ENCODE peak calls at places on chromosome 12, in four cellular contexts. N is HFF-Myc, B is HFFc6, X is RWPE1. U is an unnamed sample.

GRCh38 chr12:101004891-101005290 is 205.1 kb downstream of the SLC5A8 start:
- DNase-seq in N (no peak), B (no peak), X (no peak), U (no peak)

GRCh38 chr12:46219892-46220655 is 48.8 kb downstream of the SLC38A1 start:
- DNase-seq in X (peak), B (peak), N (peak), U (no peak)

GRCh38 chr12:107033758-107034739 is 47.1 kb upstream of the MTERF2 start:
- DNase-seq in B (no peak), N (no peak), X (no peak), U (no peak)

GRCh38 chr12:53518381-53518780 is 11.1 kb upstream of the NPFF start:
- DNase-seq in X (no peak), N (no peak), B (peak), U (no peak)

GRCh38 chr12:103244596-103244995 is 251.2 kb downstream of the C12orf42 start:
- DNase-seq in B (no peak), N (no peak), X (no peak), U (no peak)

GRCh38 chr12:78198896-78199295 is 368.2 kb downstream of the NAV3 start:
- DNase-seq in X (no peak), B (no peak), N (no peak), U (no peak)

GRCh38 chr12:32139064-32139421 is 32.4 kb downstream of the BICD1 start:
- DNase-seq in N (no peak), X (no peak), B (no peak), U (peak)

GRCh38 chr12:117000316-117000715 is 89.6 kb downstream of the FBXW8 start:
- DNase-seq in X (no peak), B (no peak), N (no peak), U (no peak)

GRCh38 chr12:14390885-14391530 is 25.5 kb downstream of the ATF7IP start:
- DNase-seq in B (no peak), N (no peak), X (no peak), U (no peak)

GRCh38 chr12:95908573-95908972 is 33.8 kb downstream of the CCDC38 start:
- DNase-seq in N (no peak), X (no peak), B (peak), U (no peak)

GRCh38 chr12:9646794-9647622 is 22.5 kb upstream of the CLEC2D start:
- DNase-seq in X (no peak), B (peak), N (no peak), U (no peak)

GRCh38 chr12:21773263-21773741 is 1.2 kb downstream of the KCNJ8 start:
- DNase-seq in N (no peak), B (no peak), X (no peak), U (no peak)

GRCh38 chr12:95681210-95681765 is 109.3 kb downstream of the NTN4 start:
- DNase-seq in X (no peak), B (no peak), N (no peak), U (no peak)

GRCh38 chr12:110028323-110028722 is 20.0 kb downstream of the C12orf76 start:
- DNase-seq in B (no peak), X (no peak), N (no peak), U (no peak)

GRCh38 chr12:49880756-49881390 is 22.8 kb downstream of the FAIM2 start:
- DNase-seq in N (no peak), B (no peak), X (no peak), U (no peak)

GRCh38 chr12:46303039-46303666 is 34.3 kb upstream of the SLC38A1 start:
- DNase-seq in B (peak), N (peak), X (peak), U (peak)

GRCh38 chr12:121038861-121039654 is at the start of gene OASL:
- DNase-seq in B (no peak), N (no peak), X (peak), U (peak)

GRCh38 chr12:90959538-90960139 is 4.7 kb upstream of the CCER1 start:
- DNase-seq in B (peak), X (peak), N (no peak), U (peak)

GRCh38 chr12:127400231-127400630 is 866.7 kb upstream of the TMEM132C start:
- DNase-seq in B (no peak), N (no peak), X (no peak), U (no peak)

GRCh38 chr12:114668905-114669304 is 15.1 kb downstream of the TBX3 start:
- DNase-seq in B (no peak), N (no peak), X (no peak), U (no peak)

GRCh38 chr12:52311282-52311643 is 9.9 kb downstream of the KRT83 start:
- DNase-seq in B (no peak), X (no peak), N (no peak), U (no peak)

GRCh38 chr12:121678721-121679300 is 9.4 kb upstream of the MORN3 start:
- DNase-seq in B (no peak), X (no peak), N (no peak), U (no peak)

GRCh38 chr12:4909734-4910501 is at the start of gene KCNA1:
- DNase-seq in X (no peak), B (no peak), N (no peak), U (peak)

GRCh38 chr12:713281-713875 is 39.0 kb upstream of the WNK1 start:
- DNase-seq in X (no peak), B (no peak), N (no peak), U (no peak)

GRCh38 chr12:31309279-31309678 is 16.7 kb downstream of the SINHCAF start:
- DNase-seq in B (no peak), X (no peak), N (no peak), U (no peak)

GRCh38 chr12:11840350-11840749 is 190.9 kb downstream of the ETV6 start:
- DNase-seq in B (no peak), N (no peak), X (no peak), U (no peak)

GRCh38 chr12:122080149-122081107 is 1.9 kb downstream of the MLXIP start:
- DNase-seq in B (peak), N (peak), X (peak), U (no peak)

DNA sequence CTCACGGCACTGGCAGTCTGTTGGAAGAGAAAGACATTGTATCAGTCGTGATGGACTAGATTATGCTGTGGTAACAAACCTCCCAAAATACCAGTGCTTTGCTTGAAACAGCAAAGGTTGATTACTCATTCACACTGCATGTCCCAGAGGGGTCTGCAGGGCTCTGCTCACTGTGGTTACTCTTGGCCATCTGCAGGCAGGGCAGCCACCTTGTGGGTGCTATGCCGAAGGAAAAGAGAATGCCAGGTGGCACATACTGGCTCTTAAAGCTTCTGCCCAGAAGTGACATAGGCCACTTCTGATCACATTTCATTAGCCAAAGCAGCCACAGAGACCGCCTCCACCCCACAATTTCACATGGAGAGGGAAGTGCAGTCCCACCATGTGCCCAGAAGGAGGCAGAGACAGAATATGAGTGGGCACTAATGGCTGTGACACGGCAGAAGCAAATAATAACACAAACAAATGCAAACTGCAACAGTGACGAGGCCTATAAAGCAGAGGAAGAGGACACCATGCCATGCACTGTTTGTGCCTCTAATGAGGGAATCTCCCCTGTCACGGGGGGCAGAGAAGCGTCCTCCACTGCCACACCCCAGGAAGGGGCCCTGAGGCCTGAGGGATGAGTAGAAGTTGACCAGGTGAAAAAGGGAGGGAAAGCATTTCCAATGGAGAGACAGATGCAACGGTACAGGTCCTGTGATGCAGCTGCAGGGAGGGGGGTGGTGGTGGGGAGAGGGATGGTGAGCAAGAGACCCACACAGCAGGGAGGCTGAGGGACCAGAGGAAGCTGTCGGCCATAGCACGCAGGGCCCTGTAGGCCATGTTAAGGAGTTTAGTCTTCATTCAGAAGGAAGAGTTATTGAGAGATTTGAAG is 51.7 kb upstream of the KICS2 start:
- DNase-seq in B (peak), N (no peak), X (no peak), U (no peak)
- TF ChIP-seq CTCF in B (peak), N (peak), X (no peak), U (peak)

GRCh38 chr12:57766464-57767311 is at the start of gene CYP27B1:
- DNase-seq in X (peak), N (no peak), B (no peak), U (no peak)

GRCh38 chr12:57763881-57764661 is 2.8 kb downstream of the CYP27B1 start:
- DNase-seq in X (no peak), N (no peak), B (no peak), U (no peak)

GRCh38 chr12:57765698-57766463 is 997 bp downstream of the CYP27B1 start:
- DNase-seq in B (no peak), X (no peak), N (no peak), U (no peak)

GRCh38 chr12:57764662-57765002 is 2.2 kb downstream of the CYP27B1 start:
- DNase-seq in N (no peak), X (no peak), B (no peak), U (no peak)

DNA sequence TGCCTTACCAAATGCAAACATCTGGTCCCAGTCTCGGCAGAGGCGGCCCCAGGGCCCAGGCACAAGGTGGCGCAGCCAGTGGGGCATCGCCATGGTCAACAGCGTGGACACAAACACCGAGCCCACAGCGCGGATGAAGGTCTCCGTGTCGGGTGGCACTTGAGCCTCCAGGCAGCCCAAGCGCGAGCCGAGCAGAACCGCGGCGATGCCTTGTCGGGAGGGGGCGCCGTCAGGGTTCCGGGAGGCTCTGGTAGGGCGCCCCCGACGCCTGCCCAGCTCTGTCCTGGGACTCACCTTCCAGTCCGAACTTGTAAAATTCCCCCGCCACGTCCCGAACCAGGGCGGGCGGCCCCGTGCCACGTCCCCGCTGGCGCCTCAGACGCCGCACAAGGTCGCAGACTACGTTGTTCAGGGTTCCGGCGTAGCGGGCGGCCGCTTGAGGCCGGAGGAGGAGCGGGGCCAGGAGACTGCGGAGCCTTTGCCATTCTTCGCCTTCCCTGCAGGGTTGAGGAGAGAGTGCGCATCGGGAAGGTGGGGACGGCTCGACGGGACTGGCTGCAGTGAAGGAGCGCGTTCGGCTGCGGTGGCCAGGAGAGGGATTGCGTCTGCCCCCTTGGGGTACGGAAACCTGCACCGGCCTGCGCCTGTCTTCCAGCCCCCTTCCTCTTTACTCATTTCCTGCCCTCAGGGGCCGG is 1.7 kb downstream of the CYP27B1 start:
- DNase-seq in B (peak), N (no peak), X (peak), U (no peak)
- TF ChIP-seq CTCF in B (peak), N (peak), X (peak), U (peak)

GRCh38 chr12:23949212-23950010 is at the start of gene SOX5:
- DNase-seq in X (no peak), N (no peak), B (no peak), U (no peak)
- TF ChIP-seq CTCF in X (no peak), N (no peak), B (no peak), U (no peak)

GRCh38 chr12:123516221-123516780 is 17.2 kb downstream of the RILPL1 start:
- DNase-seq in X (no peak), B (no peak), N (no peak), U (no peak)
- TF ChIP-seq CTCF in X (no peak), B (no peak), N (no peak), U (no peak)

U was measured in GM13977.